ENCODE peak calls at places on chromosomes 4 and X, in six cellular contexts. V, F, J, L, A and Z are unnamed samples.

GRCh38 chrX:132425744-132426318 is 63.0 kb downstream of the MBNL3 start:
- DNase-seq in V (no peak), F (no peak), J (no peak), L (no peak), A (no peak), Z (no peak)

GRCh38 chr4:140926672-140927071 is 170.5 kb upstream of the TBC1D9 start:
- DNase-seq in V (no peak), F (no peak), J (no peak), L (no peak), A (no peak), Z (peak; percentile 53)

GRCh38 chr4:144463896-144464295 is 182.1 kb upstream of the HHIP start:
- DNase-seq in V (no peak), F (no peak), J (no peak), L (no peak), A (peak; percentile 43), Z (no peak)

GRCh38 chr4:176793060-176793605 is 411 bp upstream of the VEGFC start:
- DNase-seq in V (no peak), F (no peak), J (no peak), L (no peak), A (peak; percentile 61), Z (no peak)

GRCh38 chr4:144861471-144861870 is 215.5 kb downstream of the HHIP start:
- DNase-seq in V (no peak), F (no peak), J (no peak), L (no peak), A (no peak), Z (no peak)

GRCh38 chr4:42709392-42710065 is 52.6 kb upstream of the ATP8A1 start:
- DNase-seq in V (no peak), F (no peak), J (peak; percentile 44), L (no peak), A (no peak), Z (no peak)

GRCh38 chrX:125203379-125203736 is 116.3 kb upstream of the TEX13C start:
- DNase-seq in V (no peak), F (no peak), J (no peak), L (peak; percentile 70), A (peak; percentile 76), Z (no peak)

GRCh38 chrX:39899876-39900787 is 197.6 kb downstream of the BCOR start:
- DNase-seq in V (no peak), F (no peak), J (no peak), L (no peak), A (no peak), Z (peak; percentile 59)

GRCh38 chr4:25361253-25361652 is 15.8 kb upstream of the ANAPC4 start:
- DNase-seq in V (no peak), F (no peak), J (no peak), L (no peak), A (no peak), Z (no peak)

GRCh38 chrX:31165241-31166035 is 93.6 kb upstream of the FTHL17 start:
- DNase-seq in V (peak; percentile 60), F (no peak), J (no peak), L (no peak), A (no peak), Z (no peak)

GRCh38 chr4:60582167-60582566 is 618.0 kb upstream of the ADGRL3 start:
- DNase-seq in V (no peak), F (no peak), J (no peak), L (no peak), A (no peak), Z (no peak)

GRCh38 chr4:6621556-6621927 is 18.9 kb upstream of the MRFAP1 start:
- DNase-seq in V (no peak), F (no peak), J (no peak), L (no peak), A (no peak), Z (no peak)

GRCh38 chr4:109011241-109012031 is 248.6 kb upstream of the ETNPPL start:
- DNase-seq in V (no peak), F (no peak), J (no peak), L (no peak), A (no peak), Z (peak; percentile 48)

GRCh38 chr4:147360301-147360700 is 120.6 kb upstream of the EDNRA start:
- DNase-seq in V (peak; percentile 92), F (no peak), J (no peak), L (no peak), A (no peak), Z (peak; percentile 69)

GRCh38 chr4:2768124-2768523 is 12.0 kb upstream of the TNIP2 start:
- DNase-seq in V (no peak), F (no peak), J (no peak), L (no peak), A (no peak), Z (no peak)

GRCh38 chr4:7394681-7395451 is 39.9 kb downstream of the PSAPL1 start:
- DNase-seq in V (no peak), F (no peak), J (no peak), L (peak; percentile 26), A (no peak), Z (no peak)

GRCh38 chr4:2059726-2060577 is 825 bp downstream of the NAT8L start:
- DNase-seq in V (no peak), F (no peak), J (no peak), L (no peak), A (peak; percentile 59), Z (no peak)

GRCh38 chrX:125507119-125507518 is 187.4 kb downstream of the TEX13C start:
- DNase-seq in V (peak; percentile 4), F (no peak), J (no peak), L (no peak), A (no peak), Z (no peak)

GRCh38 chr4:4787421-4787820 is 72.0 kb upstream of the MSX1 start:
- DNase-seq in V (no peak), F (no peak), J (no peak), L (no peak), A (no peak), Z (no peak)

GRCh38 chr4:139896242-139896752 is 230.7 kb downstream of the MGST2 start:
- DNase-seq in V (no peak), F (no peak), J (no peak), L (no peak), A (no peak), Z (no peak)

GRCh38 chr4:77434299-77435092 is 171.1 kb upstream of the CXCL13 start:
- DNase-seq in V (no peak), F (peak; percentile 34), J (no peak), L (no peak), A (no peak), Z (no peak)

GRCh38 chrX:17374619-17375360 is at the start of gene NHS:
- DNase-seq in V (peak; percentile 56), F (peak; percentile 51), J (peak; percentile 50), L (peak; percentile 91), A (peak; percentile 61), Z (peak; percentile 78)

GRCh38 chr4:25608644-25609043 is 47.0 kb upstream of the SLC34A2 start:
- DNase-seq in V (no peak), F (no peak), J (no peak), L (no peak), A (no peak), Z (no peak)

GRCh38 chr4:16686195-16686594 is 212.2 kb downstream of the LDB2 start:
- DNase-seq in V (peak; percentile 90), F (no peak), J (no peak), L (no peak), A (no peak), Z (peak; percentile 97)

GRCh38 chr4:74114234-74114633 is 15.2 kb upstream of the CXCL2 start:
- DNase-seq in V (peak; percentile 81), F (no peak), J (no peak), L (no peak), A (no peak), Z (peak; percentile 57)

GRCh38 chr4:1959104-1959384 is 49.7 kb downstream of the NELFA start:
- DNase-seq in V (no peak), F (no peak), J (no peak), L (no peak), A (no peak), Z (no peak)

GRCh38 chrX:153667281-153667831 is 6.3 kb downstream of the PNCK start:
- DNase-seq in V (no peak), F (no peak), J (no peak), L (peak; percentile 25), A (no peak), Z (no peak)

GRCh38 chrX:153657161-153657560 is 10.2 kb downstream of the DUSP9 start:
- DNase-seq in V (no peak), F (no peak), J (no peak), L (peak; percentile 8), A (no peak), Z (no peak)

GRCh38 chrX:153659268-153659667 is 12.3 kb downstream of the DUSP9 start:
- DNase-seq in V (no peak), F (no peak), J (no peak), L (no peak), A (no peak), Z (no peak)

GRCh38 chrX:153665726-153666306 is 7.8 kb downstream of the PNCK start:
- DNase-seq in V (no peak), F (no peak), J (no peak), L (peak; percentile 22), A (no peak), Z (no peak)

GRCh38 chrX:153662266-153662665 is 11.3 kb downstream of the PNCK start:
- DNase-seq in V (peak; percentile 12), F (no peak), J (peak; percentile 24), L (peak; percentile 91), A (peak; percentile 58), Z (no peak)
- H3K4me3 ChIP-seq in V (no peak overlapping the region), F (no peak overlapping the region), J (no peak overlapping the region), L (no peak overlapping the region), A (no peak overlapping the region), Z (no peak overlapping the region)

GRCh38 chrX:101460669-101461068 is 24.6 kb upstream of the ARMCX4 start:
- DNase-seq in V (no peak), F (no peak), J (no peak), L (no peak), A (no peak), Z (no peak)

DNA sequence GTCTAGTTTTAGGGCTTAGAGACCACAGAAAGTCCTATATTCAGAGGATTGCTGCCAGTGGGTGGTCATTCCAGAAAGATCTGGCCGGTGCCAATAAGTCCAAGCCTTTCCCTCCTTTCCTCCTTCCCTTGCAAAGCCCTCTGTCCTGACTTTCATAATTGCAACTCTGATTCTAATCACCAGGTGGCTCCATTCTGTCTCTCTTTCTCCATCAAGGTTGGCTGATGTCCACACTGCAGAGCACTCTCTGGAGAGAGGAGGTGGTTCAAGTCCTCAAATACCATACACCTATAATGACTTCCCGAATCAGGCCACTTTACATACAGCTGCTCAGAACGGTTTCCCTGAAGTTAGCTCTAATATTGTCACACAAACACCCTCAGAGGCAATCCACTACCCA is 22.4 kb upstream of the ARMCX4 start:
- DNase-seq in V (peak; percentile 24), F (no peak), J (peak; percentile 4), L (no peak), A (no peak), Z (peak; percentile 21)
- TF ChIP-seq CTCF in V (peak; percentile 51), F (no peak), J (no peak), L (peak; percentile 51), A (no peak), Z (peak; percentile 47)

GRCh38 chrX:6226053-6226645 is 2.5 kb downstream of the NLGN4X start:
- DNase-seq in V (no peak), F (no peak), J (no peak), L (peak; percentile 82), A (peak; percentile 52), Z (no peak)
- H3K4me3 ChIP-seq in V (peak overlapping the region; percentile 52), F (peak overlapping the region; percentile 42), J (peak overlapping the region; percentile 15), L (peak overlapping the region; percentile 82), A (peak overlapping the region; percentile 16), Z (no peak overlapping the region)

DNA sequence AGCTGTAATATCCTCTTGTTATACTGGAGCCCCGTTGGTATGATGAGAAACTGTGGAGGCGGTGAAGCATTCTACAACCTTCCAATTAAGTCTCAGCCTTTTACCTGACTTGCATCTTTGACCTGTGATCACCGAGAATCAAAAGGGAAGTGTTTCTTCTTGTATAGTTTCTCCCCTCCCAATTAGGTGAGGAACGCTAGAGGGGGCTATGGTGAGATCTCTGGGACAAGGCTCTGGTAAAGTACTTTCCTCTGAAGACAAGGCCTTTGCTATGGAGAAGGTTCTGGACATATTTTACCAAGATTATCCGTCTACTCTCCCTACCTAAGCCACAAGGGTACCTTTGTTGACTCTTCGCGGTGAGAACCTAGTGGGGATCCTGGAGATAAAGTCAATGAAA is 111.3 kb downstream of the CBLL2 start:
- DNase-seq in V (no peak), F (no peak), J (no peak), L (no peak), A (no peak), Z (no peak)
- TF ChIP-seq CTCF in V (peak; percentile 15), F (no peak), J (no peak), L (peak; percentile 53), A (no peak), Z (no peak)